ENCODE peak calls at places on chromosomes 11 and 22, in five cellular contexts. T is spleen; Q is mesothelial cell of epicardium; S is lower leg skin; N is CD4-positive, alpha-beta T cell. E is an unnamed sample.

GRCh38 chr22:49608660-49609059 is 219.0 kb downstream of the BRD1 start:
- DNase-seq in S (no peak), N (no peak), Q (no peak), T (no peak), E (no peak)

GRCh38 chr11:117259417-117259816 is 26.9 kb downstream of the RNF214 start:
- DNase-seq in S (no peak), Q (no peak), T (no peak), N (no peak), E (no peak)

GRCh38 chr22:40855960-40856512 is 403 bp downstream of the ST13 start:
- DNase-seq in Q (peak; percentile 20), T (peak; percentile 90), N (peak; percentile 6), S (no peak), E (peak; percentile 15)

GRCh38 chr22:34161724-34162123 is 241.4 kb upstream of the LARGE1 start:
- DNase-seq in Q (no peak), T (no peak), S (no peak), N (no peak), E (no peak)

GRCh38 chr22:34160117-34160758 is 240.0 kb upstream of the LARGE1 start:
- DNase-seq in T (no peak), N (no peak), Q (no peak), S (no peak), E (no peak)

GRCh38 chr11:5807580-5807979 is 1.1 kb upstream of the OR52N2 start:
- DNase-seq in Q (no peak), N (no peak), S (no peak), T (no peak), E (no peak)

GRCh38 chr11:69240332-69241074 is 53.5 kb upstream of the MYEOV start:
- DNase-seq in Q (no peak), S (peak; percentile 39), T (no peak), N (no peak), E (no peak)

GRCh38 chr11:118051611-118052461 is 25.0 kb upstream of the TMPRSS4 start:
- DNase-seq in Q (no peak), T (no peak), S (peak; percentile 81), N (peak; percentile 70), E (no peak)

GRCh38 chr22:18076060-18076497 is 1.7 kb upstream of the PEX26 start:
- DNase-seq in N (no peak), S (peak; percentile 86), Q (no peak), T (no peak), E (peak; percentile 66)

GRCh38 chr11:19913236-19913892 is 200.7 kb downstream of the NAV2 start:
- DNase-seq in N (no peak), S (no peak), T (no peak), Q (no peak), E (no peak)

GRCh38 chr22:19998991-19999820 is 17.4 kb downstream of the ARVCF start:
- DNase-seq in Q (no peak), N (no peak), T (peak; percentile 64), S (no peak), E (no peak)

GRCh38 chr11:40290031-40290650 is 1169.3 kb downstream of the LRRC4C start:
- DNase-seq in Q (no peak), N (no peak), T (no peak), S (no peak), E (no peak)

GRCh38 chr22:31920306-31920705 is 24.0 kb upstream of the YWHAH start:
- DNase-seq in S (no peak), T (no peak), N (no peak), Q (no peak), E (no peak)

GRCh38 chr11:28673687-28674431 is 565.7 kb downstream of the METTL15 start:
- DNase-seq in S (no peak), N (no peak), T (no peak), Q (no peak), E (no peak)

GRCh38 chr22:47591016-47591415 is 828.6 kb downstream of the TBC1D22A start:
- DNase-seq in S (peak; percentile 77), N (no peak), T (no peak), Q (no peak), E (no peak)

GRCh38 chr11:115579181-115579825 is 75.1 kb upstream of the CADM1 start:
- DNase-seq in S (no peak), N (no peak), Q (no peak), T (no peak), E (no peak)

GRCh38 chr11:66289548-66290331 is 797 bp upstream of the YIF1A start:
- DNase-seq in N (peak; percentile 67), S (peak; percentile 93), T (no peak), Q (peak; percentile 81), E (peak; percentile 94)

GRCh38 chr22:49236541-49237075 is 591.1 kb downstream of the BRD1 start:
- DNase-seq in T (peak; percentile 59), N (no peak), S (peak; percentile 54), Q (no peak), E (no peak)

GRCh38 chr11:41499429-41499828 is 40.0 kb upstream of the LRRC4C start:
- DNase-seq in T (no peak), S (no peak), Q (no peak), N (no peak), E (no peak)

GRCh38 chr11:33406241-33406640 is 149.1 kb downstream of the HIPK3 start:
- DNase-seq in N (no peak), S (no peak), Q (no peak), T (no peak), E (no peak)

GRCh38 chr11:109423114-109423859 is 1.3 kb downstream of the C11orf87 start:
- DNase-seq in T (no peak), S (no peak), Q (no peak), N (no peak), E (peak; percentile 15)

GRCh38 chr11:78957481-78958245 is 383.0 kb upstream of the NARS2 start:
- DNase-seq in S (peak; percentile 29), T (no peak), N (no peak), Q (no peak), E (no peak)

GRCh38 chr11:14789879-14790484 is 102.0 kb downstream of the CYP2R1 start:
- DNase-seq in T (no peak), N (no peak), Q (no peak), S (no peak), E (no peak)

GRCh38 chr22:30433773-30434172 is 8.2 kb downstream of the MTFP1 start:
- DNase-seq in Q (no peak), T (no peak), S (no peak), N (no peak), E (no peak)

GRCh38 chr22:19679476-19680099 is 34.7 kb upstream of the SEPTIN5 start:
- DNase-seq in S (no peak), N (peak; percentile 45), T (peak; percentile 90), Q (no peak), E (peak; percentile 56)

GRCh38 chr11:124277207-124277606 is 21.0 kb downstream of the OR8G5 start:
- DNase-seq in N (no peak), S (no peak), T (peak; percentile 41), Q (no peak), E (no peak)

GRCh38 chr11:9815486-9816136 is 151.7 kb downstream of the SWAP70 start:
- DNase-seq in N (no peak), Q (no peak), S (no peak), T (no peak), E (no peak)

GRCh38 chr11:130790689-130791088 is 125.6 kb downstream of the SNX19 start:
- DNase-seq in Q (no peak), N (no peak), T (no peak), S (no peak), E (no peak)

GRCh38 chr11:17352925-17353227 is 1.3 kb downstream of the NCR3LG1 start:
- DNase-seq in Q (no peak), S (peak; percentile 85), T (peak; percentile 86), N (no peak), E (no peak)

GRCh38 chr22:46077669-46078099 is 72.6 kb upstream of the PPARA start:
- DNase-seq in T (peak; percentile 43), N (no peak), S (peak; percentile 86), Q (no peak), E (no peak)

GRCh38 chr22:39150848-39151215 is 1.6 kb downstream of the CBX7 start:
- DNase-seq in N (no peak), T (peak; percentile 51), S (no peak), Q (no peak), E (no peak)
- TF ChIP-seq CTCF in N (no peak), T (no peak), S (no peak), Q (no peak), E (no peak)

GRCh38 chr11:119585038-119585666 is 143.8 kb downstream of the NECTIN1 start:
- DNase-seq in N (no peak), Q (no peak), T (no peak), S (peak; percentile 87), E (no peak)

GRCh38 chr11:119580751-119581150 is 148.2 kb downstream of the NECTIN1 start:
- DNase-seq in N (no peak), T (no peak), Q (no peak), S (no peak), E (no peak)

GRCh38 chr11:119584193-119585037 is 144.6 kb downstream of the NECTIN1 start:
- DNase-seq in T (no peak), S (peak; percentile 88), N (no peak), Q (peak; percentile 53), E (no peak)

GRCh38 chr11:119586181-119586580 is 142.8 kb downstream of the NECTIN1 start:
- DNase-seq in S (peak; percentile 81), T (no peak), Q (no peak), N (no peak), E (no peak)

GRCh38 chr11:119583585-119583984 is 145.4 kb downstream of the NECTIN1 start:
- DNase-seq in N (no peak), S (peak; percentile 63), T (no peak), Q (no peak), E (no peak)
- TF ChIP-seq CTCF in N (no peak), S (no peak), T (no peak), Q (peak; percentile 32), E (peak; percentile 13)

DNA sequence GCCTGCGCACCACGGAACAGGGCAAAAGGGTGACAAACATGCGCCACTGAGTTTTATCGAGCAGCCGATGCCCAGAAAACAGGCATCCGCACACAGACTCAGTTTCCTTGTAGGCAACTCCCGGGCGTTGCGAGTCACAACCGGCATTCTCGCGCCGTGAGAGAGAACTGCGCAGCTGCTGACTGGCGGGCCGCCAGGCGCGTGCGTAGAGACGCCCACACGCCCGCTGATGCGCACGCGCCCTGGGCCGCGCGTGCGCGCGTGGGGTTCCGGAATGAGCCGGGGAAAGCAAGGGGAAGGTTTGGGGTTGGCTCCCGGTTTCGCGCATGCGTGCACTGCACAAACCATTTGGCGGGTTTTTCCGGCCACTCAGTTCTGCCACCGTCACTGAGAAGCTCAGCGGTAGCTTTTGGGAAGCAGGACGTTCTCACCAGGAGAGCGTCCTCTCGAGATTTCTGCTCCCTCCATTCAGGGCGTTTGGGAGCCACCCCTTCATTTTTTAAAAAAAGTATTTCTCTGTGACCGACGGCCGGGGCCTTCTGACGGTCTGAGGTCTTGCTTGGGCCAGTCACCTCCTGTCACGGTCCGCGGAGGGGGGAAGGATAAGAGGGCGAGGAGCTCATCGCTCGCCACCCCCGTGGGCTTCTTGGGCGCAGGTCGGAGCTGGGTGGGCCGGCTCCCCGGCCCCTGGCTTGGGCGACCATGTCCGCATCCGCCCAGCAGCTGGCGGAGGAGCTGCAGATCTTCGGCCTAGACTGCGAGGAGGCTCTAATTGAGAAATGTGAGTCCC is at the start of gene POLA2:
- DNase-seq in T (peak; percentile 98), S (peak; percentile 98), N (peak; percentile 91), Q (peak; percentile 94), E (peak; percentile 99)
- TF ChIP-seq CTCF in T (no peak), S (no peak), N (no peak), Q (no peak), E (no peak)

GRCh38 chr22:37225481-37225880 is 13.2 kb upstream of the SSTR3 start:
- DNase-seq in S (no peak), Q (no peak), T (peak; percentile 82), N (no peak), E (no peak)
- TF ChIP-seq CTCF in S (no peak), Q (no peak), T (peak; percentile 34), N (no peak), E (no peak)